ENCODE peak calls at places on chromosomes 5 and 9, in seven cellular contexts. One of them, this sample, is unnamed.

GRCh38 chr5:141135030-141135717 is at the start of gene PCDHB5:
- DNase-seq in fibroblast of the aortic adventitia: peak; percentile 16
- DNase-seq in AML-193: no peak
- DNase-seq in pancreas: peak; percentile 29
- DNase-seq in stimulated activated CD4-positive, alpha-beta T cell treated with anti-CD3 and anti-CD28 coated beads, TNF-alpha, amount 100 ng/mL, for 24 hours: no peak
- DNase-seq in left lung: no peak
- DNase-seq in A549: peak; percentile 26
- DNase-seq in this sample: no peak

GRCh38 chr5:147455321-147455720 is 54.5 kb downstream of the DPYSL3 start:
- DNase-seq in AML-193: no peak
- DNase-seq in fibroblast of the aortic adventitia: peak; percentile 99
- DNase-seq in stimulated activated CD4-positive, alpha-beta T cell treated with anti-CD3 and anti-CD28 coated beads, TNF-alpha, amount 100 ng/mL, for 24 hours: no peak
- DNase-seq in pancreas: no peak
- DNase-seq in A549: no peak
- DNase-seq in left lung: no peak
- DNase-seq in this sample: no peak

GRCh38 chr9:127785933-127786772 is at the start of gene CDK9:
- DNase-seq in left lung: peak; percentile 91
- DNase-seq in pancreas: peak; percentile 91
- DNase-seq in stimulated activated CD4-positive, alpha-beta T cell treated with anti-CD3 and anti-CD28 coated beads, TNF-alpha, amount 100 ng/mL, for 24 hours: peak; percentile 91
- DNase-seq in AML-193: peak; percentile 67
- DNase-seq in fibroblast of the aortic adventitia: peak; percentile 82
- DNase-seq in A549: peak; percentile 90
- DNase-seq in this sample: peak; percentile 92

GRCh38 chr9:91845839-91846238 is 104.2 kb downstream of the ROR2 start:
- DNase-seq in stimulated activated CD4-positive, alpha-beta T cell treated with anti-CD3 and anti-CD28 coated beads, TNF-alpha, amount 100 ng/mL, for 24 hours: no peak
- DNase-seq in pancreas: no peak
- DNase-seq in fibroblast of the aortic adventitia: no peak
- DNase-seq in AML-193: no peak
- DNase-seq in left lung: no peak
- DNase-seq in A549: no peak
- DNase-seq in this sample: no peak

GRCh38 chr9:85158512-85158911 is 489.0 kb downstream of the NTRK2 start:
- DNase-seq in fibroblast of the aortic adventitia: no peak
- DNase-seq in left lung: no peak
- DNase-seq in AML-193: no peak
- DNase-seq in stimulated activated CD4-positive, alpha-beta T cell treated with anti-CD3 and anti-CD28 coated beads, TNF-alpha, amount 100 ng/mL, for 24 hours: no peak
- DNase-seq in A549: no peak
- DNase-seq in pancreas: no peak
- DNase-seq in this sample: no peak

GRCh38 chr5:140576776-140577201 is 12.2 kb downstream of the SLC35A4 start:
- DNase-seq in pancreas: no peak
- DNase-seq in A549: no peak
- DNase-seq in fibroblast of the aortic adventitia: peak; percentile 31
- DNase-seq in left lung: no peak
- DNase-seq in AML-193: no peak
- DNase-seq in stimulated activated CD4-positive, alpha-beta T cell treated with anti-CD3 and anti-CD28 coated beads, TNF-alpha, amount 100 ng/mL, for 24 hours: no peak
- DNase-seq in this sample: no peak

GRCh38 chr9:136105398-136106135 is 10.5 kb upstream of the NACC2 start:
- DNase-seq in fibroblast of the aortic adventitia: peak; percentile 9
- DNase-seq in A549: no peak
- DNase-seq in stimulated activated CD4-positive, alpha-beta T cell treated with anti-CD3 and anti-CD28 coated beads, TNF-alpha, amount 100 ng/mL, for 24 hours: no peak
- DNase-seq in AML-193: no peak
- DNase-seq in left lung: no peak
- DNase-seq in pancreas: no peak
- DNase-seq in this sample: no peak

GRCh38 chr9:76592105-76593010 is 133.4 kb downstream of the GCNT1 start:
- DNase-seq in left lung: no peak
- DNase-seq in AML-193: no peak
- DNase-seq in A549: no peak
- DNase-seq in stimulated activated CD4-positive, alpha-beta T cell treated with anti-CD3 and anti-CD28 coated beads, TNF-alpha, amount 100 ng/mL, for 24 hours: no peak
- DNase-seq in fibroblast of the aortic adventitia: peak; percentile 67
- DNase-seq in pancreas: no peak
- DNase-seq in this sample: no peak

GRCh38 chr9:88310310-88310980 is 77.8 kb upstream of the SPIN1 start:
- DNase-seq in pancreas: no peak
- DNase-seq in fibroblast of the aortic adventitia: no peak
- DNase-seq in A549: no peak
- DNase-seq in left lung: no peak
- DNase-seq in stimulated activated CD4-positive, alpha-beta T cell treated with anti-CD3 and anti-CD28 coated beads, TNF-alpha, amount 100 ng/mL, for 24 hours: no peak
- DNase-seq in AML-193: peak; percentile 2
- DNase-seq in this sample: no peak

GRCh38 chr9:137422668-137423000 is 328 bp downstream of the EXD3 start:
- DNase-seq in AML-193: peak; percentile 19
- DNase-seq in A549: no peak
- DNase-seq in stimulated activated CD4-positive, alpha-beta T cell treated with anti-CD3 and anti-CD28 coated beads, TNF-alpha, amount 100 ng/mL, for 24 hours: peak; percentile 31
- DNase-seq in pancreas: no peak
- DNase-seq in fibroblast of the aortic adventitia: no peak
- DNase-seq in left lung: no peak
- DNase-seq in this sample: no peak

GRCh38 chr9:75454043-75454442 is 365.7 kb downstream of the OSTF1 start:
- DNase-seq in stimulated activated CD4-positive, alpha-beta T cell treated with anti-CD3 and anti-CD28 coated beads, TNF-alpha, amount 100 ng/mL, for 24 hours: no peak
- DNase-seq in A549: no peak
- DNase-seq in pancreas: no peak
- DNase-seq in AML-193: no peak
- DNase-seq in fibroblast of the aortic adventitia: no peak
- DNase-seq in left lung: no peak
- DNase-seq in this sample: no peak

This sample was measured in left lobe of liver.